ENCODE peak calls at places on chromosomes 4 and X, in four cellular contexts. One of them, this sample, is unnamed.

GRCh38 chr4:94507708-94508107 is 56.0 kb downstream of the PDLIM5 start:
- DNase-seq in HL-60: no peak
- DNase-seq in GM12878: no peak
- DNase-seq in GM12891: no peak
- DNase-seq in this sample: peak; percentile 50

GRCh38 chr4:118905546-118905945 is 16.9 kb downstream of the SYNPO2 start:
- DNase-seq in HL-60: peak; percentile 55
- DNase-seq in GM12878: no peak
- DNase-seq in GM12891: no peak
- DNase-seq in this sample: no peak

GRCh38 chr4:2860391-2861348 is 17.0 kb downstream of the ADD1 start:
- DNase-seq in HL-60: peak; percentile 56
- DNase-seq in GM12878: no peak
- DNase-seq in GM12891: no peak
- DNase-seq in this sample: peak; percentile 17

GRCh38 chr4:181646864-181647263 is 596.3 kb upstream of the TENM3 start:
- DNase-seq in HL-60: no peak
- DNase-seq in GM12878: no peak
- DNase-seq in GM12891: no peak
- DNase-seq in this sample: no peak

GRCh38 chr4:71235321-71236206 is 103.3 kb upstream of the SLC4A4 start:
- DNase-seq in HL-60: no peak
- DNase-seq in GM12878: no peak
- DNase-seq in GM12891: no peak
- DNase-seq in this sample: no peak

GRCh38 chr4:41360911-41361830 is 104.4 kb downstream of the UCHL1 start:
- DNase-seq in HL-60: no peak
- DNase-seq in GM12878: no peak
- DNase-seq in GM12891: no peak
- DNase-seq in this sample: no peak

GRCh38 chrX:25034889-25035288 is 19.1 kb upstream of the ARX start:
- DNase-seq in HL-60: no peak
- DNase-seq in GM12878: no peak
- DNase-seq in GM12891: no peak
- DNase-seq in this sample: no peak

GRCh38 chrX:57282568-57282967 is 3.9 kb upstream of the FAAH2 start:
- DNase-seq in HL-60: no peak
- DNase-seq in GM12878: no peak
- DNase-seq in GM12891: no peak
- DNase-seq in this sample: no peak

GRCh38 chrX:48493890-48494364 is 14.9 kb upstream of the PORCN start:
- DNase-seq in HL-60: peak; percentile 23
- DNase-seq in GM12878: no peak
- DNase-seq in GM12891: no peak
- DNase-seq in this sample: peak; percentile 41

GRCh38 chrX:30881797-30882196 is 7.3 kb downstream of the TAB3 start:
- DNase-seq in HL-60: no peak
- DNase-seq in GM12878: no peak
- DNase-seq in GM12891: no peak
- DNase-seq in this sample: no peak

GRCh38 chr4:10090467-10091250 is 25.9 kb downstream of the WDR1 start:
- DNase-seq in HL-60: no peak
- DNase-seq in GM12878: no peak
- DNase-seq in GM12891: no peak
- DNase-seq in this sample: no peak

GRCh38 chrX:119605739-119606507 is at the start of gene NKRF:
- DNase-seq in HL-60: peak; percentile 93
- DNase-seq in GM12878: peak; percentile 78
- DNase-seq in GM12891: peak; percentile 54
- DNase-seq in this sample: peak; percentile 96

GRCh38 chr4:8655411-8656184 is 63.0 kb downstream of the CPZ start:
- DNase-seq in HL-60: no peak
- DNase-seq in GM12878: no peak
- DNase-seq in GM12891: no peak
- DNase-seq in this sample: no peak

GRCh38 chr4:159142254-159142653 is 39.4 kb downstream of the RAPGEF2 start:
- DNase-seq in HL-60: no peak
- DNase-seq in GM12878: no peak
- DNase-seq in GM12891: no peak
- DNase-seq in this sample: no peak

GRCh38 chr4:74370912-74371311 is 6.0 kb downstream of the EREG start:
- DNase-seq in HL-60: peak; percentile 58
- DNase-seq in GM12878: no peak
- DNase-seq in GM12891: peak; percentile 17
- DNase-seq in this sample: peak; percentile 64

GRCh38 chr4:76194325-76194724 is 19.3 kb downstream of the SCARB2 start:
- DNase-seq in HL-60: no peak
- DNase-seq in GM12878: no peak
- DNase-seq in GM12891: no peak
- DNase-seq in this sample: no peak

GRCh38 chrX:30814978-30815377 is 74.1 kb downstream of the TAB3 start:
- DNase-seq in HL-60: no peak
- DNase-seq in GM12878: no peak
- DNase-seq in GM12891: no peak
- DNase-seq in this sample: no peak

GRCh38 chrX:39652336-39652735 is 445.4 kb downstream of the BCOR start:
- DNase-seq in HL-60: peak; percentile 21
- DNase-seq in GM12878: no peak
- DNase-seq in GM12891: peak; percentile 15
- DNase-seq in this sample: peak; percentile 32

GRCh38 chrX:3609800-3610199 is 103.6 kb downstream of the PRKX start:
- DNase-seq in HL-60: no peak
- DNase-seq in GM12878: no peak
- DNase-seq in GM12891: no peak
- DNase-seq in this sample: no peak

GRCh38 chr4:73222466-73223257 is 35.9 kb downstream of the ANKRD17 start:
- DNase-seq in HL-60: peak; percentile 85
- DNase-seq in GM12878: peak; percentile 55
- DNase-seq in GM12891: peak; percentile 20
- DNase-seq in this sample: peak; percentile 42

GRCh38 chr4:177448850-177449249 is 6.6 kb upstream of the AGA start:
- DNase-seq in HL-60: no peak
- DNase-seq in GM12878: no peak
- DNase-seq in GM12891: no peak
- DNase-seq in this sample: no peak

GRCh38 chrX:72240976-72241375 is 2.1 kb upstream of the ERCC6L start:
- DNase-seq in HL-60: no peak
- DNase-seq in GM12878: no peak
- DNase-seq in GM12891: no peak
- DNase-seq in this sample: no peak

GRCh38 chrX:55389376-55389775 is 62.6 kb upstream of the MAGEH1 start:
- DNase-seq in HL-60: no peak
- DNase-seq in GM12878: no peak
- DNase-seq in GM12891: no peak
- DNase-seq in this sample: no peak

GRCh38 chr4:168631241-168632151 is 134.6 kb downstream of the PALLD start:
- DNase-seq in HL-60: no peak
- DNase-seq in GM12878: no peak
- DNase-seq in GM12891: no peak
- DNase-seq in this sample: no peak

GRCh38 chr4:168309781-168310180 is 8.8 kb downstream of the DDX60 start:
- DNase-seq in HL-60: no peak
- DNase-seq in GM12878: no peak
- DNase-seq in GM12891: no peak
- DNase-seq in this sample: no peak

GRCh38 chrX:150605603-150606002 is 37.2 kb downstream of the MTM1 start:
- DNase-seq in HL-60: peak; percentile 39
- DNase-seq in GM12878: no peak
- DNase-seq in GM12891: no peak
- DNase-seq in this sample: no peak

GRCh38 chr4:141133146-141134006 is at the start of gene RNF150:
- DNase-seq in HL-60: peak; percentile 51
- DNase-seq in GM12878: peak; percentile 9
- DNase-seq in GM12891: peak; percentile 41
- DNase-seq in this sample: peak; percentile 39

GRCh38 chrX:150616863-150617198 is 48.4 kb downstream of the MTM1 start:
- DNase-seq in HL-60: no peak
- DNase-seq in GM12878: no peak
- DNase-seq in GM12891: no peak
- DNase-seq in this sample: no peak

GRCh38 chr4:66357316-66357715 is 687.0 kb upstream of the EPHA5 start:
- DNase-seq in HL-60: no peak
- DNase-seq in GM12878: no peak
- DNase-seq in GM12891: no peak
- DNase-seq in this sample: no peak

GRCh38 chr4:105560488-105560887 is 8.1 kb downstream of the ARHGEF38 start:
- DNase-seq in HL-60: no peak
- DNase-seq in GM12878: no peak
- DNase-seq in GM12891: no peak
- DNase-seq in this sample: no peak

GRCh38 chrX:9459349-9459748 is 5.5 kb upstream of the TBL1X start:
- DNase-seq in HL-60: no peak
- DNase-seq in GM12878: no peak
- DNase-seq in GM12891: no peak
- DNase-seq in this sample: no peak

GRCh38 chrX:9456250-9457074 is 8.4 kb upstream of the TBL1X start:
- DNase-seq in HL-60: peak; percentile 28
- DNase-seq in GM12878: no peak
- DNase-seq in GM12891: no peak
- DNase-seq in this sample: no peak

GRCh38 chrX:9461087-9461486 is 3.8 kb upstream of the TBL1X start:
- DNase-seq in HL-60: no peak
- DNase-seq in GM12878: no peak
- DNase-seq in GM12891: no peak
- DNase-seq in this sample: no peak

GRCh38 chrX:9458516-9459078 is 6.3 kb upstream of the TBL1X start:
- DNase-seq in HL-60: no peak
- DNase-seq in GM12878: no peak
- DNase-seq in GM12891: no peak
- DNase-seq in this sample: no peak
- TF ChIP-seq SPI1 in HL-60: no peak
- TF ChIP-seq SPI1 in GM12878: no peak
- TF ChIP-seq SPI1 in GM12891: no peak
- TF ChIP-seq SPI1 in this sample: no peak

DNA sequence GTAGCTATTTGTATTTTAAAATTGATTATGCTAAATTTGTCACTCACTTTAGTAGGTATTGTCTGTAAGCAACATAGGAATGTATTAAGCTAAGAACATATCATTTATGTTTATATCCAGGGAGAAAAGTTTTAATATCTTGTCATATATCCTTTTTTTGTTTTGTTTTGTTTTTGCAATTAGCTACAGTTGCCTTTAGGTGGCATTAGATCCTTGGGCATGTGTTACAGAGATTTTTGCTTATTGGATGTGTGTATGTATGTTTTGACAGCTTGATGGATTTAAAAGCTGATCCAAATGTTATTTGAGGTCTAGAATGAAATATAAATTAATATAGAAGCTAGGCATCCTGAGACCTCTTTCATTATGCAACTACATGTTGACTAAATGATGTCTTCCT is 36.1 kb upstream of the OTUD4 start:
- DNase-seq in HL-60: no peak
- DNase-seq in GM12878: no peak
- DNase-seq in GM12891: no peak
- DNase-seq in this sample: no peak
- TF ChIP-seq SPI1 in HL-60: no peak
- TF ChIP-seq SPI1 in GM12878: no peak
- TF ChIP-seq SPI1 in GM12891: no peak
- TF ChIP-seq SPI1 in this sample: no peak

GRCh38 chr4:1611501-1611870 is 72.6 kb downstream of the FAM53A start:
- DNase-seq in HL-60: no peak
- DNase-seq in GM12878: no peak
- DNase-seq in GM12891: no peak
- DNase-seq in this sample: no peak

GRCh38 chr4:1609901-1610790 is 74.0 kb downstream of the FAM53A start:
- DNase-seq in HL-60: no peak
- DNase-seq in GM12878: no peak
- DNase-seq in GM12891: no peak
- DNase-seq in this sample: no peak

GRCh38 chr4:1608196-1608820 is 75.8 kb downstream of the FAM53A start:
- DNase-seq in HL-60: no peak
- DNase-seq in GM12878: no peak
- DNase-seq in GM12891: no peak
- DNase-seq in this sample: no peak

GRCh38 chr4:1610791-1611500 is 73.2 kb downstream of the FAM53A start:
- DNase-seq in HL-60: no peak
- DNase-seq in GM12878: no peak
- DNase-seq in GM12891: no peak
- DNase-seq in this sample: no peak

DNA sequence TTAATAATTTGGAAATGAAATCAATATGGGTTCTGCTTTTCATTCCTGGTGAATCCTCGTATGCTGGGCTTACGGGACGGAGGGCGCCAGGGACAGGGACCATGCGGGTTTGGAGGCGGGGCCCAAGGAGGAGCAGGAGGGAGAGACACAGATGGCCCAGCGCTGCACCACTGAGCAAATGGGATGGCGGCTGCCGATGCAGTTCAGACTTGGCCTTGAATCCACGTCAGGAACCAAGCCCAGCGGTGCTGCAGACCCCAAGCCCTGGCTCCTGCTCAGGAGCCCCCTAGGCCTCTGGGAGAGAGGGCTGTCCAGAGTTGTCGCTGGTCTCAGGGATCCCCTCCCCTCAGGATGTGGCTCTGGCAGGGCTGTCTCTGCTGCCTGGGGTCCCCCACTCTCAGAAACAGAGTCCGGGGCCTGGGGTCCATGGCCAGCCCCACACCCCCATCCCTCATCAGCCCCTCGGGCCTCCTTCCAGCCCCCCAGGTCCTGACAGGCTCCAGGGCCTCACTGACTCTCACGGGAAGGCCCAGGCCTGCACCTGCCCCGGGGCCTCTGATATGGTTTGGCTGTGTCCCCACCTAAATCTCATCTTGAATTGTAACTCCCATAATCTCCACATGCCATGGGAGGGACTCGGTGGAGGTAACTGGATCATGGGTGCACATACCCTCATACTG is 75.2 kb downstream of the FAM53A start:
- DNase-seq in HL-60: no peak
- DNase-seq in GM12878: no peak
- DNase-seq in GM12891: no peak
- DNase-seq in this sample: no peak
- TF ChIP-seq SPI1 in HL-60: no peak
- TF ChIP-seq SPI1 in GM12878: no peak
- TF ChIP-seq SPI1 in GM12891: no peak
- TF ChIP-seq SPI1 in this sample: no peak

DNA sequence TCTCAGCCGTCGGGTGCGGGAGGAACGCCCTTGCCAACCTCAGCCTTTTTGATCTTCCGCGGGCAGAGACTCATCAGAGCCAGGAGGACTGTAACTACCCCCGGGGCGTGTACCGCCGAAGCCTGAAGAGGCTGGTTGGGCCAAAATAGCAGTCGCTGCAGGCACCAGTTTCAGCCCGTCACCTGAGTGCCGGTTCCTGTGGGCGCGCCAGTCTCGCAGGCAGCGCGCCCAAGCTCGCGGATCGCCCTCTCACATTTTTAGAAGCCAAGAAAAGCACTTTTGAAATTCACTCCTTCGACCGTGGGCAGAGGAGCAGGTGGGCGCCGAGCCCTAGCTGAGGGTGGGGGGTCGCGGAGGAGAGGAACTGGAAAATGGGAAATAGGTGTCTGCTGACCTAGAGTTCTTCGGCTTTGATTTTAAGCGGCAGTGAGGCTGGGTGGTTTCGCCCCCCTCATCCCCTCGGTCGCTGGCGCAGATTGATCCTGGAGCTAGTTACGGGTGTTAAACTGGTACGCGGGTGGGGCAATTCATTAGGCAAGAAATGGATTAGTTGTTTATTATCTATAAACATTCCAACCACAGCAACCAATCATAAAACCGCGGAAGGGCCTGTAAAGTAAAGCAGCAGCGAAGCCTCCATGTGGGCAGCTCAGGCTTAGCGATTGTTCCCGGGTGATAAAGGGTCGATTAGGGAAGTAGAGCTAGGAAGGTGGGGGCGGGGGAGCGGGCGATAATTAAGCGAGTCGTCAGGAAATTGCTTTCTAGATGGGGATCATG is 69.2 kb downstream of the FBXO8 start:
- DNase-seq in HL-60: no peak
- DNase-seq in GM12878: no peak
- DNase-seq in GM12891: no peak
- DNase-seq in this sample: no peak
- TF ChIP-seq SPI1 in HL-60: no peak
- TF ChIP-seq SPI1 in GM12878: no peak
- TF ChIP-seq SPI1 in GM12891: no peak
- TF ChIP-seq SPI1 in this sample: no peak

This sample was measured in K562.